ENCODE peak calls at places on chromosomes 3 and 15, in five cellular contexts. One of them, this sample, is unnamed.

GRCh38 chr3:81336470-81336869 is 425.0 kb downstream of the GBE1 start:
- DNase-seq in HepG2: no peak
- DNase-seq in K562: no peak
- DNase-seq in H1: no peak
- DNase-seq in A549: no peak
- DNase-seq in this sample: no peak

GRCh38 chr3:32326791-32327190 is 64.9 kb upstream of the CMTM7 start:
- DNase-seq in HepG2: no peak
- DNase-seq in K562: no peak
- DNase-seq in H1: no peak
- DNase-seq in A549: no peak
- DNase-seq in this sample: no peak

GRCh38 chr3:152331018-152331541 is 62.4 kb downstream of the MBNL1 start:
- DNase-seq in HepG2: peak
- DNase-seq in K562: no peak
- DNase-seq in H1: no peak
- DNase-seq in A549: peak
- DNase-seq in this sample: no peak

GRCh38 chr15:56524915-56525314 is 60.0 kb upstream of the MNS1 start:
- DNase-seq in HepG2: no peak
- DNase-seq in K562: no peak
- DNase-seq in H1: no peak
- DNase-seq in A549: no peak
- DNase-seq in this sample: no peak

GRCh38 chr3:152258448-152259302 is 10.1 kb upstream of the MBNL1 start:
- DNase-seq in HepG2: peak
- DNase-seq in K562: no peak
- DNase-seq in H1: no peak
- DNase-seq in A549: peak
- DNase-seq in this sample: no peak

GRCh38 chr3:33543600-33543999 is 103.4 kb upstream of the UBP1 start:
- DNase-seq in HepG2: no peak
- DNase-seq in K562: no peak
- DNase-seq in H1: no peak
- DNase-seq in A549: no peak
- DNase-seq in this sample: no peak

GRCh38 chr3:115100172-115100571 is 46.9 kb downstream of the ZBTB20 start:
- DNase-seq in HepG2: peak
- DNase-seq in K562: no peak
- DNase-seq in H1: no peak
- DNase-seq in A549: no peak
- DNase-seq in this sample: peak

GRCh38 chr3:171765511-171765887 is 44.8 kb downstream of the PLD1 start:
- DNase-seq in HepG2: no peak
- DNase-seq in K562: no peak
- DNase-seq in H1: no peak
- DNase-seq in A549: no peak
- DNase-seq in this sample: no peak

GRCh38 chr3:48716508-48716981 is 476 bp downstream of the IP6K2 start:
- DNase-seq in HepG2: no peak
- DNase-seq in K562: peak
- DNase-seq in H1: peak
- DNase-seq in A549: no peak
- DNase-seq in this sample: no peak

GRCh38 chr15:59273266-59273665 is 66.6 kb downstream of the LDHAL6B start:
- DNase-seq in HepG2: peak
- DNase-seq in K562: no peak
- DNase-seq in H1: no peak
- DNase-seq in A549: no peak
- DNase-seq in this sample: no peak

GRCh38 chr3:142337994-142338393 is 109.8 kb downstream of the XRN1 start:
- DNase-seq in HepG2: no peak
- DNase-seq in K562: no peak
- DNase-seq in H1: no peak
- DNase-seq in A549: no peak
- DNase-seq in this sample: no peak

GRCh38 chr15:72835289-72835890 is 51.8 kb upstream of the ADPGK start:
- DNase-seq in HepG2: peak
- DNase-seq in K562: no peak
- DNase-seq in H1: peak
- DNase-seq in A549: no peak
- DNase-seq in this sample: no peak

GRCh38 chr3:115397433-115397832 is 225.9 kb upstream of the GAP43 start:
- DNase-seq in HepG2: no peak
- DNase-seq in K562: no peak
- DNase-seq in H1: no peak
- DNase-seq in A549: no peak
- DNase-seq in this sample: no peak

GRCh38 chr3:193978446-193978845 is 157.5 kb upstream of the HES1 start:
- DNase-seq in HepG2: no peak
- DNase-seq in K562: no peak
- DNase-seq in H1: no peak
- DNase-seq in A549: no peak
- DNase-seq in this sample: no peak

GRCh38 chr3:73766599-73767378 is 142.0 kb upstream of the PDZRN3 start:
- DNase-seq in HepG2: no peak
- DNase-seq in K562: no peak
- DNase-seq in H1: no peak
- DNase-seq in A549: no peak
- DNase-seq in this sample: no peak

DNA sequence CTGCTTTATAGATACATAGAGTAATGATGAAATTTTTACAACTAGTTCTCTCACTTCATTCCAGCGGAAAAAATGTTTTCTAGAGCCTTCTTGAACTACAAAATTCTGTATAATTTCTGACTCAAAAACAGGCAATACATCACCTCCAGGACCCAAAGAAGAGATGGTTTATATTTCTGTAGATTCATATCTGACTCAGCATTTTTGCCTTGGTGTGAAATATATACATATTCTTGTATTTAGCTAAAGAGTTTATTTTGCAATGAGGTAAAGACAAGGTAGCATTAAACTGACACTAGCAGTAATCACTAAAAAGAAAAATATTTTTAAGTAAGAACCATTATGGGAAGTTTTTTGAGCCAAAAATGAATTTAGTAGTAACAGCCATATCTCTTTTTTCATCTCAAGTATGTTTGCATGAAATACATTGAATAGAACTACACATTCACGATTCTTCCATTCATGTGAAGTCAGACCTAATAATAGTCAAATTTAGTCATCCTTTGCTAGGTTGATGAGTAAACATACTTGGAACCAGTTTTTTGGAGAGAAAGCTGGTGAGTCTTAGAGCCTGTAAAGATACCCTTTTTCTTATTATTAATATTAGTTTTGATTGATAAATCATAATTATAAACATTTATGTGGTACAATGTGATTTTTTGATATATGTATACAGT is 31.6 kb downstream of the COL8A1 start:
- DNase-seq in HepG2: no peak
- DNase-seq in K562: no peak
- DNase-seq in H1: no peak
- DNase-seq in A549: no peak
- DNase-seq in this sample: no peak
- TF ChIP-seq HDAC2 in HepG2: no peak
- TF ChIP-seq HDAC2 in K562: no peak
- TF ChIP-seq HDAC2 in H1: no peak
- TF ChIP-seq HDAC2 in A549: no peak
- TF ChIP-seq HDAC2 in this sample: no peak

GRCh38 chr3:127420355-127420655 is 132.5 kb upstream of the PRR20G start:
- DNase-seq in HepG2: no peak
- DNase-seq in K562: no peak
- DNase-seq in H1: peak
- DNase-seq in A549: no peak
- DNase-seq in this sample: no peak

GRCh38 chr3:127419641-127420354 is 132.0 kb upstream of the PRR20G start:
- DNase-seq in HepG2: no peak
- DNase-seq in K562: no peak
- DNase-seq in H1: peak
- DNase-seq in A549: no peak
- DNase-seq in this sample: no peak

GRCh38 chr3:127418560-127419099 is 130.8 kb upstream of the PRR20G start:
- DNase-seq in HepG2: no peak
- DNase-seq in K562: no peak
- DNase-seq in H1: peak
- DNase-seq in A549: no peak
- DNase-seq in this sample: no peak

GRCh38 chr3:127419140-127419539 is 131.3 kb upstream of the PRR20G start:
- DNase-seq in HepG2: no peak
- DNase-seq in K562: no peak
- DNase-seq in H1: peak
- DNase-seq in A549: no peak
- DNase-seq in this sample: no peak

GRCh38 chr3:127417709-127418559 is 130.1 kb upstream of the PRR20G start:
- DNase-seq in HepG2: no peak
- DNase-seq in K562: no peak
- DNase-seq in H1: peak
- DNase-seq in A549: no peak
- DNase-seq in this sample: no peak
- TF ChIP-seq HDAC2 in HepG2: no peak
- TF ChIP-seq HDAC2 in K562: no peak
- TF ChIP-seq HDAC2 in H1: no peak
- TF ChIP-seq HDAC2 in A549: no peak
- TF ChIP-seq HDAC2 in this sample: no peak

DNA sequence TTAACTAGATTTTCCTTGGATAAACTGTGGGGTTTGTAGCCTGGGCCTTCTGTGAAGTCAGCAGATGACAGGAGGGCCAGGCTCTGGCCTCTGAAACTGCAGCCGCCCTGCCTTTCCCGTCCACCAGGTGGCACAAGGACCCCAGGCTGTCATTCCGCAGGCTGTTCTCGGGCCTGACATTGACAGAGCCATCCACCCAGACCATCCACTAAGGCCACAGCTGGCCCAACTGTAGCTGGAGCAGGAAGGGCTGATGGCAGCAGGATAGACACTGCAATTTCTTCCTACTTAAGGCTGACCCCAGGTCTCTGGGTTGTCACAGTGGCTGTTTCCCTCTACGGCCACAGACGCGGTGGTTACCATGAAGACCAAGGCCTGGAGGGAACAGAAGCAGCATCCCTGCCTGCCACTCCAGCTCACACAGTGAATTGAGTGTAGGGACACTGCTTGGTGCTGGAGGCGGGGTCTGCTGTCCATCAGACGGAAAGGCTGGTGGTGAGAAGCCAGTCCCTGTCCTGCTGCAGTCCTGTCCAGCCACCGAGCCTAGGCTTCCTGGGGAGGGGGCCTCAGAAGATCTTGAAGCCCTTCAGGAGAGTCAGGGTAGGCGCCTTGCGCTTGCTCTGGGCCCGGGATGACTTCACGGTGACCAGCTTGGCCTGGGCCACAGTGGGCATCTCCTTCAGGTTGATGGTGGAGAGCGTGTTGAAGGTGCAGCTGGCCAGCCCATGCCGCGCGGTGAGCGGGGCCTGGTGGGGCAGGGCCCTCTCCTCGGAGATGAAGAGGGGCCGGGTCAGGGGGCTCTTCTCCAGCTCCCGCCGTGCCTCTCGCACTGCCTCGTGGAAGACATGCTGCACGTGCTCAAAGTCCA is 9.4 kb downstream of the SLC51B start:
- DNase-seq in HepG2: peak
- DNase-seq in K562: peak
- DNase-seq in H1: peak
- DNase-seq in A549: peak
- DNase-seq in this sample: no peak
- TF ChIP-seq HDAC2 in HepG2: peak
- TF ChIP-seq HDAC2 in K562: no peak
- TF ChIP-seq HDAC2 in H1: no peak
- TF ChIP-seq HDAC2 in A549: no peak
- TF ChIP-seq HDAC2 in this sample: no peak

GRCh38 chr3:95215437-95215836 is 1152.6 kb downstream of the NSUN3 start:
- DNase-seq in HepG2: no peak
- DNase-seq in K562: no peak
- DNase-seq in H1: no peak
- DNase-seq in A549: no peak
- DNase-seq in this sample: no peak
- TF ChIP-seq HDAC2 in HepG2: no peak
- TF ChIP-seq HDAC2 in K562: no peak
- TF ChIP-seq HDAC2 in H1: no peak
- TF ChIP-seq HDAC2 in A549: no peak
- TF ChIP-seq HDAC2 in this sample: no peak

GRCh38 chr3:127792664-127793292 is 29.5 kb downstream of the MGLL start:
- DNase-seq in HepG2: no peak
- DNase-seq in K562: no peak
- DNase-seq in H1: no peak
- DNase-seq in A549: no peak
- DNase-seq in this sample: no peak
- TF ChIP-seq HDAC2 in HepG2: no peak
- TF ChIP-seq HDAC2 in K562: no peak
- TF ChIP-seq HDAC2 in H1: no peak
- TF ChIP-seq HDAC2 in A549: no peak
- TF ChIP-seq HDAC2 in this sample: no peak

DNA sequence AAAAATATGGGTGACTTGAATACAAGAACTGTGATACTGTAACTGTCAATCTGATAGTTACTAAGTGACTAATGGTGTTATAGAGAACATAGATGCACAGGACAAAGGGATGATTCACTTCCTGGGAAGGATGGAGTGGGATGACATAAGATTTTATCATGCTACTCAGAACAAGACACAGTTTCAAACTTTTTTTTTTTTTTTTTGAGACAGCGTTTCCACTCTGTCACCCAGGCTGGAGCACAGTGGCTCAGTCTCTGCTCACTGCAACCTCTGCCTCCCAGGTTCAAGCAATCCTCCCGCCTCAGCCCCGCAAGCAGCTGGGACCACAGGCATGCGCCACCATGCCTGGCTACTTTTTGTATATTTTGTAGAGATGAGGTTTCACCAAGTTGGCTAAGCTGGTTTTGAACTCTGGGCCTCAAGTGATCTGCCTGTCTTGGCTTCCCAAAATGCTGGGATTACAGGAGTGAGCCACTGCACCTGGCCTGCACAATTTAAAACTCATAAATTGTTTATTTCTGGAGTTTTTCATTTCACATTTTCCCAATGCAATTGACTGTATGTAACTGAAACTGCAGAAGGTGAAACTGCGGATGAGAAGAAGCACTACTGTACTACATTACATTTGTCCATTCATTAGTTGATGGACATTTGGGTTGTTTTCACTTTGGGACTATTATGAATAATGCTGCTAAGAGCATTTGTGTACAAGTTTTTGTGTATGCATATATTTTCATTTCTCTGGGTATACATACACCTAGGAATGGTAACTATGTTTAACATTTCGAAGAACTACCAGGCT is 40.6 kb downstream of the ADIPOQ start:
- DNase-seq in HepG2: peak
- DNase-seq in K562: peak
- DNase-seq in H1: no peak
- DNase-seq in A549: peak
- DNase-seq in this sample: no peak
- TF ChIP-seq HDAC2 in HepG2: no peak
- TF ChIP-seq HDAC2 in K562: peak
- TF ChIP-seq HDAC2 in H1: no peak
- TF ChIP-seq HDAC2 in A549: no peak
- TF ChIP-seq HDAC2 in this sample: no peak

DNA sequence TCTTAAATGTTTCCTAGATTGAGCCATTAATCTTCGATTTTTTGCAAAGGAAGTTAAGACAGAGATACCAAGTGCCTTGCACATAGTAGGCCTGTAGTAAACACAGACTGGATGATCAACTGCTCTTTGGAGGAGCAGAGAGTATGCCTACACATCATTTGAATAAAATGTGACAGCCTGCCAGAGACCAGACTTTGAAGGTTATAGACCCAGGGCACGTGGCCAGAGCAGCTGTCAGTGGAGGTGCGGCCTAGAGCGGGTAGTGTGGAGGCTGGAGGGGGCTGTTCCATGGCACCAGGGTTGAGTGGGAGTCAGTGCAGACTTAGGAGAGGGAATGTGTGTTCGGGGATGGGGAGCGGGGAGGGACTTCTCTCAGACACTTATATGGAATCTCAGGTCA is 80.8 kb downstream of the SMAD3 start:
- DNase-seq in HepG2: peak
- DNase-seq in K562: no peak
- DNase-seq in H1: no peak
- DNase-seq in A549: no peak
- DNase-seq in this sample: no peak
- TF ChIP-seq HDAC2 in HepG2: no peak
- TF ChIP-seq HDAC2 in K562: no peak
- TF ChIP-seq HDAC2 in H1: no peak
- TF ChIP-seq HDAC2 in A549: no peak
- TF ChIP-seq HDAC2 in this sample: no peak

This sample was measured in GM12878.